ENCODE peak calls at places on chromosomes 1 and 21, in six cellular contexts. U is GM12892, M is K562, G is HepG2, W is GM12878, I is H1. A is an unnamed sample.
A peak's percentile ranks its signal among the peaks of the same experiment; 100 is the strongest.

GRCh38 chr21:16388911-16389515 is 659.2 kb downstream of the USP25 start:
- DNase-seq in U (no peak), M (no peak), G (no peak), W (no peak), I (no peak), A (no peak)

GRCh38 chr1:163459539-163459938 is 137.8 kb downstream of the NUF2 start:
- DNase-seq in U (no peak), M (no peak), G (no peak), W (no peak), I (no peak), A (no peak)

GRCh38 chr1:80624682-80625081 is 1176.1 kb upstream of the ADGRL2 start:
- DNase-seq in U (no peak), M (no peak), G (no peak), W (no peak), I (no peak), A (no peak)

GRCh38 chr1:41364444-41365319 is 3.4 kb downstream of the FOXO6 start:
- DNase-seq in U (peak; percentile 5), M (no peak), G (no peak), W (no peak), I (no peak), A (no peak)

GRCh38 chr1:62325076-62325475 is 5.8 kb upstream of the KANK4 start:
- DNase-seq in U (no peak), M (no peak), G (peak; percentile 48), W (no peak), I (no peak), A (no peak)

GRCh38 chr1:24929876-24930702 is at the start of gene RUNX3:
- DNase-seq in U (peak; percentile 98), M (peak; percentile 77), G (no peak), W (peak; percentile 76), I (peak; percentile 83), A (peak; percentile 96)

GRCh38 chr1:230342019-230342418 is 84.1 kb downstream of the PGBD5 start:
- DNase-seq in U (no peak), M (no peak), G (no peak), W (no peak), I (no peak), A (no peak)

GRCh38 chr1:203593723-203594122 is 32.9 kb upstream of the ATP2B4 start:
- DNase-seq in U (no peak), M (peak; percentile 46), G (no peak), W (no peak), I (peak; percentile 63), A (peak; percentile 31)

GRCh38 chr1:98389809-98390208 is 271.7 kb upstream of the SNX7 start:
- DNase-seq in U (no peak), M (no peak), G (no peak), W (no peak), I (no peak), A (no peak)

GRCh38 chr1:156504821-156505678 is 4.5 kb upstream of the MEF2D start:
- DNase-seq in U (peak; percentile 81), M (peak; percentile 90), G (peak; percentile 87), W (peak; percentile 93), I (peak; percentile 95), A (peak; percentile 73)
- TF ChIP-seq POLR2AphosphoS5 in U (no peak), M (peak; percentile 31), G (no peak), W (peak; percentile 39), I (peak; percentile 21), A (no peak)

DNA sequence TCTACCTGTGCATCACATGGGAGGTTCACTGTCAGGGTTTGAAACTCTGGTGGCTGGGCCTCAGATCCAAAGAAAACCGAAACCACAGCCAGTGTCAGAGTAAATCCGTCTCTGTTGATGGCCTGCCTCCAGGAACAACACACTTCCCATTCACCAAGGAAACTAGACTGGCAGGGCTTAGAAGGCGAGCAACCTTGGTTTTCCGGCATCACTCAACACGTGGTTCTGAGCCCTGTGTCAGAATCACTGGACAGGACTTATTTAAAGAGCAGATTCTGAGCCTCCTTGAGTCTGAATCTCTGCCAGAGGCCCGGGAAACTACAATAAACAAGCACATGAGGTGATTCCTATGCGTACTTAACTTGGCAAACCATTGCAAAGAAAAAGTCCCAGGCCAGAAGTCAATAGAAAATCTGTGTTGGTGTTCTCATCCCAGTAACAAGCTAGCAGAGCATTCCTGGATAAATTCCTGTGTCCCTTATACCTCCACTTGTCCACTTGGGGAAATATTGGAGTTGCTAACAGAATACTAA is 70.0 kb downstream of the KCTD3 start:
- DNase-seq in U (no peak), M (no peak), G (peak; percentile 41), W (no peak), I (no peak), A (no peak)
- TF ChIP-seq TAF1 in U (no peak), M (no peak), G (no peak), W (no peak), I (no peak), A (no peak)

DNA sequence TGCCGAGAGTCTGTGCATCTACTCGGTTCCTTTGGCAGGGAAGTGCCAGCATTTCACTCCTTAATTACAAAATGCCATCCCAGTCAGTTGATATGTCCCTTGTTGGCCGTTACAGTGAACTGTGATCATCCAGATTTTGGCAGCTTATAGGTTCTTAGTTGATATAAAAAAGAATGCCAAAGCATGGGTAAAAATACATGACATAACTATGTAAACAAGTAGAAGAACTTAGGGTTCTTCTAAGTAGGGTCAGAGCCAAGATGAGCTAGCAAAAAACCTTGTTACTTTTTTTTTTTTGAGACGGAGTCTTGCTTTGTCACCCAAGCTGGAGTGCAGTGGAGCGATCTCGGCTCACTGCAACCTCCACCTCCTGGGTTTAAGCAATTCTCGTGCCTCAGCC is 76.6 kb downstream of the UBE4B start:
- DNase-seq in U (no peak), M (no peak), G (no peak), W (no peak), I (no peak), A (no peak)
- TF ChIP-seq POLR2AphosphoS5 in U (no peak), M (no peak), G (no peak), W (no peak), I (no peak), A (no peak)

GRCh38 chr1:204728045-204728444 is 42.5 kb upstream of the LRRN2 start:
- DNase-seq in U (no peak), M (no peak), G (no peak), W (no peak), I (no peak), A (no peak)
- TF ChIP-seq TAF1 in U (no peak), M (no peak), G (no peak), W (no peak), I (no peak), A (no peak)

DNA sequence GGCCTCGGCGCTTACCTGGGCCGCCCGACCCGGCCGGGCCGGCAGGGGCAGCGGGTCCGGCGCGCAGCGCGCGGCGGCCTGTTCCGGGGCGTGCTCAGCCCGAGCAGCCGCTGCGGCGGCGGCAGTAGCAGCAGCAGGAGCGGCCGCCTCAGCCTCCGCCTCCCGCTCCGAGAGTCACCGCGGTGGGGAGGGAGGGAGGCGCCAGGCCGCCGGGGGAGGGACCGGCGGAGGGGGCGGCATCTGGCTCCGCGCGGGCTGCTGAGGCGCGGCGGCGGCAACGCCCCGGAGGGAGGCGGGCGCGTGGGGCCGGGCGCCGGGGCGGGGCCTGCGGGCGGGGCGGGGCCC is at the start of gene CTNNBIP1:
- DNase-seq in U (peak; percentile 79), M (no peak), G (no peak), W (no peak), I (no peak), A (peak; percentile 88)
- TF ChIP-seq POLR2AphosphoS5 in U (no peak), M (peak; percentile 41), G (no peak), W (no peak), I (no peak), A (no peak)

GRCh38 chr1:25990702-25991395 is 7.0 kb downstream of the PAFAH2 start:
- DNase-seq in U (no peak), M (no peak), G (no peak), W (no peak), I (no peak), A (no peak)
- TF ChIP-seq TAF1 in U (no peak), M (no peak), G (no peak), W (no peak), I (no peak), A (no peak)

GRCh38 chr1:151832318-151832984 is 849 bp upstream of the RORC start:
- DNase-seq in U (no peak), M (no peak), G (peak; percentile 70), W (no peak), I (no peak), A (no peak)
- TF ChIP-seq POLR2AphosphoS5 in U (no peak), M (no peak), G (no peak), W (no peak), I (no peak), A (no peak)

GRCh38 chr21:45825209-45825602 is 156.4 kb upstream of the COL6A1 start:
- DNase-seq in U (no peak), M (no peak), G (no peak), W (no peak), I (peak; percentile 38), A (no peak)
- TF ChIP-seq TAF1 in U (no peak), M (no peak), G (no peak), W (no peak), I (no peak), A (no peak)

DNA sequence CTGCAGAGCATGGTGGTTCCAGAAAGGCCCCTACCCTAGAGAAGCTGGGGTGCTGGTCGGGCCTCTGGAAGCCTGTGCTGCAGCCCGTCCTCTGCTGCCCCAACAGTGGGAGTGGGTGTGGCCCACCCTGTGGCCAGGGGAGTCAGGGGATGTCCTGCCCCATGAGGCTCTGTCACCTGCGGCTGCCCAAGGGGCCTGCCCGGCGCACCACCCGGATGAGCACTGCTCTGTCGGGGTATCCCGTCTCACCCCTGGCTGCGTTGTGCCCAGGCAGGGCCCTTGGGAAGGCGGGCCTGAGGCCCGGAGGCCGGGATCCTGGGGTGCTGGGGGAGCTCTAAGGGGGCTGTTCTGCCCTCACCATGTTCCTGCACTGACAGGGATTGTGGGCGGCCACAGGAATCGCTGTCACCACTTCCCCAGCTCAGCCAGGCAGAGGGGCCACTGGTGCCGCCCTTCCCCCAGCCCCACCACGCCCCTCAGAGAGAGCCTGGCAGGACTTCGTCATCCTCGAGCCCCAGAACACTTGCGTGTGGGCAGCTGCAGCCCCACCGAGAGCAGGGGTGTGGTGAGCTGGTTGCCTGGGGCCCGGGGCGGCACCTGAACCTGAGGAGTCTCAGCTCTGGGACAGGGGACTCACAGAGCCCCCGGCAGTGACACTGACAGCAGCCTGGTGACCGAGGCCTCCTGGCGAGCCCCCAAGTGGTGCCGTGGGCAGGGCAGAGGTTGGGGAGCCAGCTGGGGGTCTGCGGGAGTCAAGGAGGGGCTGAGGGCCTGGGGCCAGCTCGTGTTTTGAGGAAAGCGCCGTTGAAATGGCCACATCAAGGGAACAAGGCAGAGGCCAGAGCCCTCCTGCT is 20.2 kb downstream of the PANK4 start:
- DNase-seq in U (no peak), M (peak; percentile 44), G (no peak), W (no peak), I (no peak), A (no peak)
- TF ChIP-seq POLR2AphosphoS5 in U (no peak), M (no peak), G (no peak), W (no peak), I (no peak), A (no peak)